ENCODE peak calls at places on chromosomes 16 and 17, in five cellular contexts. J is OCI-LY7; O is NT2/D1; I is activated T-helper 2 cell treated with anti-CD3 and anti-CD28 coated beads, Interferon-gamma antibody, Interleukin-2, Interleukin-4, amounts not matched to agents 10 μg/mL and 5 μg/mL and 100 μg/mL, durations not matched to agents 14 hours and 24 hours and 36 hours; V is substantia nigra. W is an unnamed sample.

GRCh38 chr17:41421116-41421515 is 3.3 kb downstream of the KRT37 start:
- DNase-seq in J (no peak), O (no peak), I (no peak), V (no peak), W (no peak)

GRCh38 chr17:75009139-75009724 is 3.2 kb upstream of the MRPL58 start:
- DNase-seq in J (no peak), O (no peak), I (no peak), V (no peak), W (no peak)

GRCh38 chr16:9929836-9930235 is 252.4 kb downstream of the GRIN2A start:
- DNase-seq in J (no peak), O (no peak), I (no peak), V (no peak), W (peak; percentile 22)

GRCh38 chr16:66637806-66638205 is 33.3 kb downstream of the CMTM3 start:
- DNase-seq in J (no peak), O (no peak), I (no peak), V (no peak), W (no peak)

GRCh38 chr16:56732832-56733231 is 2.9 kb downstream of the NUP93 start:
- DNase-seq in J (no peak), O (no peak), I (no peak), V (no peak), W (no peak)

GRCh38 chr17:43175213-43176118 is 4.5 kb downstream of the NBR1 start:
- DNase-seq in J (no peak), O (no peak), I (no peak), V (no peak), W (no peak)

GRCh38 chr17:7644768-7645167 is 6.0 kb upstream of the ATP1B2 start:
- DNase-seq in J (no peak), O (no peak), I (no peak), V (no peak), W (no peak)

GRCh38 chr16:67108489-67108888 is 1.3 kb upstream of the PHAF1 start:
- DNase-seq in J (no peak), O (no peak), I (no peak), V (no peak), W (no peak)

W was measured in NCI-H2029.